ENCODE peak calls at places on chromosomes 6 and 20, in four cellular contexts. R is stimulated activated CD8-positive, alpha-beta memory T cell treated with anti-CD3 and anti-CD28 coated beads, Interleukin-15, amount 100 ng/mL, for 1 hour; D is NCI-H2081; Q is PC-9. E is an unnamed sample.

GRCh38 chr6:74587386-74587785 is 618.5 kb downstream of the COL12A1 start:
- DNase-seq in R (no peak), D (no peak), Q (no peak), E (no peak)

GRCh38 chr6:10302566-10303235 is 112.2 kb downstream of the TFAP2A start:
- DNase-seq in R (no peak), D (no peak), Q (no peak), E (no peak)

GRCh38 chr6:147782302-147782701 is 273.8 kb downstream of the SAMD5 start:
- DNase-seq in R (no peak), D (no peak), Q (no peak), E (no peak)

GRCh38 chr6:53499094-53499493 is 45.8 kb downstream of the GCLC start:
- DNase-seq in R (no peak), D (no peak), Q (no peak), E (no peak)

GRCh38 chr6:105713474-105714118 is 310.7 kb upstream of the PREP start:
- DNase-seq in R (no peak), D (no peak), Q (no peak), E (no peak)

GRCh38 chr20:48060841-48061720 is 275.8 kb upstream of the SULF2 start:
- DNase-seq in R (no peak), D (no peak), Q (no peak), E (no peak)

GRCh38 chr6:53635322-53635721 is 30.2 kb downstream of the KLHL31 start:
- DNase-seq in R (no peak), D (no peak), Q (no peak), E (no peak)

GRCh38 chr6:36760685-36761435 is 63.2 kb downstream of the RAB44 start:
- DNase-seq in R (no peak), D (no peak), Q (no peak), E (no peak)

GRCh38 chr20:61773081-61773631 is 292.5 kb downstream of the TAF4 start:
- DNase-seq in R (no peak), D (no peak), Q (no peak), E (no peak)

GRCh38 chr20:3382836-3383235 is 24.6 kb downstream of the DNAAF9 start:
- DNase-seq in R (no peak), D (no peak), Q (no peak), E (no peak)

GRCh38 chr6:108627692-108628565 is 67.2 kb downstream of the FOXO3 start:
- DNase-seq in R (no peak), D (no peak), Q (no peak), E (no peak)

GRCh38 chr20:51326241-51326819 is 216.2 kb downstream of the NFATC2 start:
- DNase-seq in R (peak; percentile 20), D (peak; percentile 32), Q (no peak), E (no peak)

GRCh38 chr6:73349311-73349710 is 4.8 kb downstream of the DPPA5 start:
- DNase-seq in R (no peak), D (no peak), Q (no peak), E (no peak)

GRCh38 chr20:8652396-8652795 is 416.5 kb upstream of the PLCB4 start:
- DNase-seq in R (no peak), D (no peak), Q (no peak), E (no peak)

GRCh38 chr20:63337786-63338420 is 23.2 kb downstream of the CHRNA4 start:
- DNase-seq in R (no peak), D (no peak), Q (no peak), E (no peak)

GRCh38 chr20:62772103-62772611 is 24.1 kb upstream of the MRGBP start:
- DNase-seq in R (no peak), D (no peak), Q (no peak), E (no peak)

GRCh38 chr6:84739866-84740208 is 24.6 kb downstream of the TBX18 start:
- DNase-seq in R (no peak), D (no peak), Q (no peak), E (peak; percentile 57)

GRCh38 chr6:38495922-38496635 is 143.7 kb downstream of the BTBD9 start:
- DNase-seq in R (no peak), D (no peak), Q (no peak), E (no peak)

GRCh38 chr6:70398783-70399730 is 14.3 kb upstream of the FAM135A start:
- DNase-seq in R (no peak), D (peak; percentile 7), Q (peak; percentile 99), E (peak; percentile 87)

GRCh38 chr6:90386796-90387390 is 90.2 kb upstream of the BACH2 start:
- DNase-seq in R (no peak), D (no peak), Q (no peak), E (no peak)

GRCh38 chr6:96110878-96111277 is 95.1 kb downstream of the FUT9 start:
- DNase-seq in R (no peak), D (no peak), Q (no peak), E (peak; percentile 11)

GRCh38 chr20:42179768-42180167 is 561.6 kb upstream of the CHD6 start:
- DNase-seq in R (no peak), D (no peak), Q (no peak), E (no peak)

GRCh38 chr6:43436577-43437282 is 9.4 kb downstream of the ABCC10 start:
- DNase-seq in R (no peak), D (no peak), Q (peak; percentile 95), E (peak; percentile 77)

GRCh38 chr6:15996030-15996429 is 132.9 kb upstream of the MYLIP start:
- DNase-seq in R (no peak), D (no peak), Q (no peak), E (no peak)

GRCh38 chr6:55913213-55914195 is 38.1 kb upstream of the BMP5 start:
- DNase-seq in R (no peak), D (no peak), Q (no peak), E (no peak)

GRCh38 chr6:85641522-85641915 is 1.2 kb downstream of the SYNCRIP start:
- DNase-seq in R (no peak), D (no peak), Q (no peak), E (no peak)

GRCh38 chr6:37174515-37175331 is 4.8 kb downstream of the PIM1 start:
- DNase-seq in R (no peak), D (no peak), Q (no peak), E (no peak)

GRCh38 chr6:144897441-144897921 is 612.3 kb downstream of the UTRN start:
- DNase-seq in R (no peak), D (no peak), Q (peak; percentile 95), E (peak; percentile 13)

GRCh38 chr6:139605350-139605749 is 230.9 kb upstream of the CITED2 start:
- DNase-seq in R (no peak), D (no peak), Q (peak; percentile 15), E (no peak)

GRCh38 chr20:4041748-4042411 is 26.5 kb upstream of the RNF24 start:
- DNase-seq in R (no peak), D (no peak), Q (peak; percentile 96), E (no peak)

GRCh38 chr6:52394251-52394666 is 25.9 kb upstream of the EFHC1 start:
- DNase-seq in R (no peak), D (no peak), Q (no peak), E (no peak)

GRCh38 chr6:167341665-167342655 is 17.1 kb downstream of the TTLL2 start:
- DNase-seq in R (no peak), D (peak; percentile 28), Q (no peak), E (no peak)

GRCh38 chr6:1789092-1789491 is 179.4 kb downstream of the FOXC1 start:
- DNase-seq in R (no peak), D (no peak), Q (no peak), E (no peak)

GRCh38 chr6:72974276-72974675 is 251.0 kb downstream of the KHDC1L start:
- DNase-seq in R (no peak), D (peak; percentile 46), Q (no peak), E (no peak)

GRCh38 chr6:158270389-158271127 is 41.7 kb upstream of the TULP4 start:
- DNase-seq in R (no peak), D (no peak), Q (no peak), E (no peak)

GRCh38 chr20:39016496-39016895 is 54.4 kb downstream of the DHX35 start:
- DNase-seq in R (no peak), D (no peak), Q (peak; percentile 68), E (no peak)

GRCh38 chr6:37984578-37984977 is 165.1 kb downstream of the ZFAND3 start:
- DNase-seq in R (no peak), D (no peak), Q (no peak), E (no peak)

GRCh38 chr6:7461416-7461815 is 71.8 kb downstream of the RIOK1 start:
- DNase-seq in R (no peak), D (no peak), Q (no peak), E (no peak)

GRCh38 chr20:11917663-11918062 is at the start of gene BTBD3:
- DNase-seq in R (no peak), D (peak; percentile 83), Q (no peak), E (no peak)

GRCh38 chr6:106512048-106512957 is 117.0 kb downstream of the RTN4IP1 start:
- DNase-seq in R (peak; percentile 54), D (no peak), Q (peak; percentile 58), E (no peak)